ENCODE peak calls at places on chromosomes 5 and 9, in seven cellular contexts. One of them, this sample, is unnamed.

GRCh38 chr5:16853511-16853910 is 82.6 kb downstream of the MYO10 start:
- DNase-seq in stimulated activated naive CD8-positive, alpha-beta T cell treated with anti-CD3 and anti-CD28 coated beads, Interleukin-15, Interleukin-2, amounts not matched to agents 100 U/mL and 50 U/mL, for 24 hours: no peak
- DNase-seq in A172: no peak
- DNase-seq in astrocyte of the spinal cord: no peak
- DNase-seq in Caco-2: no peak
- DNase-seq in activated CD4-positive, alpha-beta T cell treated with anti-CD3 and anti-CD28 coated beads, Interleukin-2, amount 10 ng/mL, durations not matched to agents 7 days and 5 days: no peak
- DNase-seq in stimulated activated CD4-positive, alpha-beta T cell treated with anti-CD3 and anti-CD28 coated beads, Interleukin-1b, Interleukin-23, amount 100 ng/mL, for 4 hours: no peak
- DNase-seq in this sample: no peak

GRCh38 chr5:91636351-91636750 is 253.2 kb upstream of the ARRDC3 start:
- DNase-seq in stimulated activated naive CD8-positive, alpha-beta T cell treated with anti-CD3 and anti-CD28 coated beads, Interleukin-15, Interleukin-2, amounts not matched to agents 100 U/mL and 50 U/mL, for 24 hours: no peak
- DNase-seq in A172: no peak
- DNase-seq in astrocyte of the spinal cord: no peak
- DNase-seq in Caco-2: no peak
- DNase-seq in activated CD4-positive, alpha-beta T cell treated with anti-CD3 and anti-CD28 coated beads, Interleukin-2, amount 10 ng/mL, durations not matched to agents 7 days and 5 days: no peak
- DNase-seq in stimulated activated CD4-positive, alpha-beta T cell treated with anti-CD3 and anti-CD28 coated beads, Interleukin-1b, Interleukin-23, amount 100 ng/mL, for 4 hours: no peak
- DNase-seq in this sample: no peak

GRCh38 chr5:81768960-81769452 is 18.1 kb upstream of the SSBP2 start:
- DNase-seq in stimulated activated naive CD8-positive, alpha-beta T cell treated with anti-CD3 and anti-CD28 coated beads, Interleukin-15, Interleukin-2, amounts not matched to agents 100 U/mL and 50 U/mL, for 24 hours: no peak
- DNase-seq in A172: peak; percentile 79
- DNase-seq in astrocyte of the spinal cord: peak; percentile 88
- DNase-seq in Caco-2: peak; percentile 36
- DNase-seq in activated CD4-positive, alpha-beta T cell treated with anti-CD3 and anti-CD28 coated beads, Interleukin-2, amount 10 ng/mL, durations not matched to agents 7 days and 5 days: no peak
- DNase-seq in stimulated activated CD4-positive, alpha-beta T cell treated with anti-CD3 and anti-CD28 coated beads, Interleukin-1b, Interleukin-23, amount 100 ng/mL, for 4 hours: no peak
- DNase-seq in this sample: no peak

GRCh38 chr9:108761530-108762347 is 94.0 kb downstream of the ACTL7B start:
- DNase-seq in stimulated activated naive CD8-positive, alpha-beta T cell treated with anti-CD3 and anti-CD28 coated beads, Interleukin-15, Interleukin-2, amounts not matched to agents 100 U/mL and 50 U/mL, for 24 hours: peak; percentile 44
- DNase-seq in A172: peak; percentile 80
- DNase-seq in astrocyte of the spinal cord: peak; percentile 50
- DNase-seq in Caco-2: peak; percentile 57
- DNase-seq in activated CD4-positive, alpha-beta T cell treated with anti-CD3 and anti-CD28 coated beads, Interleukin-2, amount 10 ng/mL, durations not matched to agents 7 days and 5 days: peak; percentile 49
- DNase-seq in stimulated activated CD4-positive, alpha-beta T cell treated with anti-CD3 and anti-CD28 coated beads, Interleukin-1b, Interleukin-23, amount 100 ng/mL, for 4 hours: peak; percentile 6
- DNase-seq in this sample: peak; percentile 18

GRCh38 chr5:36252722-36253340 is 11.1 kb upstream of the NADK2 start:
- DNase-seq in stimulated activated naive CD8-positive, alpha-beta T cell treated with anti-CD3 and anti-CD28 coated beads, Interleukin-15, Interleukin-2, amounts not matched to agents 100 U/mL and 50 U/mL, for 24 hours: no peak
- DNase-seq in A172: no peak
- DNase-seq in astrocyte of the spinal cord: peak; percentile 82
- DNase-seq in Caco-2: no peak
- DNase-seq in activated CD4-positive, alpha-beta T cell treated with anti-CD3 and anti-CD28 coated beads, Interleukin-2, amount 10 ng/mL, durations not matched to agents 7 days and 5 days: no peak
- DNase-seq in stimulated activated CD4-positive, alpha-beta T cell treated with anti-CD3 and anti-CD28 coated beads, Interleukin-1b, Interleukin-23, amount 100 ng/mL, for 4 hours: no peak
- DNase-seq in this sample: no peak

GRCh38 chr5:125148706-125149105 is 402.3 kb upstream of the ZNF608 start:
- DNase-seq in stimulated activated naive CD8-positive, alpha-beta T cell treated with anti-CD3 and anti-CD28 coated beads, Interleukin-15, Interleukin-2, amounts not matched to agents 100 U/mL and 50 U/mL, for 24 hours: no peak
- DNase-seq in A172: no peak
- DNase-seq in astrocyte of the spinal cord: peak; percentile 24
- DNase-seq in Caco-2: no peak
- DNase-seq in activated CD4-positive, alpha-beta T cell treated with anti-CD3 and anti-CD28 coated beads, Interleukin-2, amount 10 ng/mL, durations not matched to agents 7 days and 5 days: no peak
- DNase-seq in stimulated activated CD4-positive, alpha-beta T cell treated with anti-CD3 and anti-CD28 coated beads, Interleukin-1b, Interleukin-23, amount 100 ng/mL, for 4 hours: no peak
- DNase-seq in this sample: no peak

GRCh38 chr9:76654051-76654461 is 110.2 kb upstream of the PCA3 start:
- DNase-seq in stimulated activated naive CD8-positive, alpha-beta T cell treated with anti-CD3 and anti-CD28 coated beads, Interleukin-15, Interleukin-2, amounts not matched to agents 100 U/mL and 50 U/mL, for 24 hours: no peak
- DNase-seq in A172: no peak
- DNase-seq in astrocyte of the spinal cord: no peak
- DNase-seq in Caco-2: no peak
- DNase-seq in activated CD4-positive, alpha-beta T cell treated with anti-CD3 and anti-CD28 coated beads, Interleukin-2, amount 10 ng/mL, durations not matched to agents 7 days and 5 days: no peak
- DNase-seq in stimulated activated CD4-positive, alpha-beta T cell treated with anti-CD3 and anti-CD28 coated beads, Interleukin-1b, Interleukin-23, amount 100 ng/mL, for 4 hours: no peak
- DNase-seq in this sample: no peak

GRCh38 chr5:144427871-144428270 is 257.2 kb downstream of the KCTD16 start:
- DNase-seq in stimulated activated naive CD8-positive, alpha-beta T cell treated with anti-CD3 and anti-CD28 coated beads, Interleukin-15, Interleukin-2, amounts not matched to agents 100 U/mL and 50 U/mL, for 24 hours: no peak
- DNase-seq in A172: peak; percentile 27
- DNase-seq in astrocyte of the spinal cord: peak; percentile 14
- DNase-seq in Caco-2: no peak
- DNase-seq in activated CD4-positive, alpha-beta T cell treated with anti-CD3 and anti-CD28 coated beads, Interleukin-2, amount 10 ng/mL, durations not matched to agents 7 days and 5 days: no peak
- DNase-seq in stimulated activated CD4-positive, alpha-beta T cell treated with anti-CD3 and anti-CD28 coated beads, Interleukin-1b, Interleukin-23, amount 100 ng/mL, for 4 hours: no peak
- DNase-seq in this sample: no peak

GRCh38 chr5:40984884-40985283 is 75.6 kb downstream of the C7 start:
- DNase-seq in stimulated activated naive CD8-positive, alpha-beta T cell treated with anti-CD3 and anti-CD28 coated beads, Interleukin-15, Interleukin-2, amounts not matched to agents 100 U/mL and 50 U/mL, for 24 hours: no peak
- DNase-seq in A172: no peak
- DNase-seq in astrocyte of the spinal cord: peak; percentile 91
- DNase-seq in Caco-2: no peak
- DNase-seq in activated CD4-positive, alpha-beta T cell treated with anti-CD3 and anti-CD28 coated beads, Interleukin-2, amount 10 ng/mL, durations not matched to agents 7 days and 5 days: no peak
- DNase-seq in stimulated activated CD4-positive, alpha-beta T cell treated with anti-CD3 and anti-CD28 coated beads, Interleukin-1b, Interleukin-23, amount 100 ng/mL, for 4 hours: no peak
- DNase-seq in this sample: no peak

GRCh38 chr9:132985489-132985888 is 7.0 kb downstream of the GFI1B start:
- DNase-seq in stimulated activated naive CD8-positive, alpha-beta T cell treated with anti-CD3 and anti-CD28 coated beads, Interleukin-15, Interleukin-2, amounts not matched to agents 100 U/mL and 50 U/mL, for 24 hours: no peak
- DNase-seq in A172: no peak
- DNase-seq in astrocyte of the spinal cord: no peak
- DNase-seq in Caco-2: no peak
- DNase-seq in activated CD4-positive, alpha-beta T cell treated with anti-CD3 and anti-CD28 coated beads, Interleukin-2, amount 10 ng/mL, durations not matched to agents 7 days and 5 days: no peak
- DNase-seq in stimulated activated CD4-positive, alpha-beta T cell treated with anti-CD3 and anti-CD28 coated beads, Interleukin-1b, Interleukin-23, amount 100 ng/mL, for 4 hours: no peak
- DNase-seq in this sample: no peak

GRCh38 chr5:120014535-120014934 is 385.2 kb downstream of the FAM170A start:
- DNase-seq in stimulated activated naive CD8-positive, alpha-beta T cell treated with anti-CD3 and anti-CD28 coated beads, Interleukin-15, Interleukin-2, amounts not matched to agents 100 U/mL and 50 U/mL, for 24 hours: no peak
- DNase-seq in A172: no peak
- DNase-seq in astrocyte of the spinal cord: no peak
- DNase-seq in Caco-2: no peak
- DNase-seq in activated CD4-positive, alpha-beta T cell treated with anti-CD3 and anti-CD28 coated beads, Interleukin-2, amount 10 ng/mL, durations not matched to agents 7 days and 5 days: no peak
- DNase-seq in stimulated activated CD4-positive, alpha-beta T cell treated with anti-CD3 and anti-CD28 coated beads, Interleukin-1b, Interleukin-23, amount 100 ng/mL, for 4 hours: no peak
- DNase-seq in this sample: no peak